ENCODE peak calls at places on chromosomes 5 and 9, in six cellular contexts. One of them, this sample, is unnamed.

GRCh38 chr5:32810812-32811211 is 99.7 kb downstream of the NPR3 start:
- DNase-seq in mammary epithelial cell: no peak
- DNase-seq in H9: no peak
- DNase-seq in psoas muscle: no peak
- DNase-seq in Caco-2: no peak
- DNase-seq in epithelial cell of esophagus: no peak
- DNase-seq in this sample: no peak

GRCh38 chr9:124414612-124415011 is 630 bp downstream of the PSMB7 start:
- DNase-seq in H9: no peak
- DNase-seq in mammary epithelial cell: no peak
- DNase-seq in Caco-2: no peak
- DNase-seq in epithelial cell of esophagus: no peak
- DNase-seq in psoas muscle: no peak
- DNase-seq in this sample: no peak

GRCh38 chr9:127197186-127197860 is 67.3 kb upstream of the GARNL3 start:
- DNase-seq in H9: no peak
- DNase-seq in epithelial cell of esophagus: no peak
- DNase-seq in mammary epithelial cell: no peak
- DNase-seq in psoas muscle: no peak
- DNase-seq in Caco-2: no peak
- DNase-seq in this sample: no peak

GRCh38 chr5:141560725-141561483 is 57.9 kb downstream of the DIAPH1 start:
- DNase-seq in epithelial cell of esophagus: peak
- DNase-seq in mammary epithelial cell: peak
- DNase-seq in Caco-2: peak
- DNase-seq in psoas muscle: peak
- DNase-seq in H9: peak
- DNase-seq in this sample: peak

GRCh38 chr9:38359689-38360385 is 32.7 kb upstream of the ALDH1B1 start:
- DNase-seq in epithelial cell of esophagus: no peak
- DNase-seq in Caco-2: no peak
- DNase-seq in psoas muscle: no peak
- DNase-seq in mammary epithelial cell: no peak
- DNase-seq in H9: no peak
- DNase-seq in this sample: no peak

GRCh38 chr5:53008751-53009150 is 19.6 kb downstream of the ITGA2 start:
- DNase-seq in H9: no peak
- DNase-seq in Caco-2: no peak
- DNase-seq in epithelial cell of esophagus: peak
- DNase-seq in mammary epithelial cell: peak
- DNase-seq in psoas muscle: no peak
- DNase-seq in this sample: no peak

GRCh38 chr9:96844040-96844439 is 10.3 kb downstream of the ZNF782 start:
- DNase-seq in Caco-2: no peak
- DNase-seq in psoas muscle: no peak
- DNase-seq in mammary epithelial cell: no peak
- DNase-seq in epithelial cell of esophagus: no peak
- DNase-seq in H9: no peak
- DNase-seq in this sample: no peak

GRCh38 chr9:69951411-69951810 is 92.2 kb upstream of the MAMDC2 start:
- DNase-seq in psoas muscle: no peak
- DNase-seq in epithelial cell of esophagus: no peak
- DNase-seq in H9: no peak
- DNase-seq in mammary epithelial cell: peak
- DNase-seq in Caco-2: no peak
- DNase-seq in this sample: no peak

GRCh38 chr9:95770653-95771131 is 104.8 kb upstream of the ERCC6L2 start:
- DNase-seq in Caco-2: peak
- DNase-seq in epithelial cell of esophagus: no peak
- DNase-seq in H9: no peak
- DNase-seq in mammary epithelial cell: no peak
- DNase-seq in psoas muscle: no peak
- DNase-seq in this sample: peak

GRCh38 chr9:91949946-91950664 is at the start of gene ROR2:
- DNase-seq in Caco-2: peak
- DNase-seq in psoas muscle: peak
- DNase-seq in H9: peak
- DNase-seq in mammary epithelial cell: peak
- DNase-seq in epithelial cell of esophagus: peak
- DNase-seq in this sample: peak

GRCh38 chr5:178314961-178315820 is 82.6 kb upstream of the PHYKPL start:
- DNase-seq in psoas muscle: no peak
- DNase-seq in H9: no peak
- DNase-seq in epithelial cell of esophagus: no peak
- DNase-seq in Caco-2: no peak
- DNase-seq in mammary epithelial cell: no peak
- DNase-seq in this sample: no peak

GRCh38 chr5:176817369-176817841 is 7.0 kb downstream of the UNC5A start:
- DNase-seq in H9: peak
- DNase-seq in Caco-2: no peak
- DNase-seq in mammary epithelial cell: no peak
- DNase-seq in epithelial cell of esophagus: no peak
- DNase-seq in psoas muscle: no peak
- DNase-seq in this sample: peak

GRCh38 chr5:81450940-81451339 is 57.0 kb upstream of the ACOT12 start:
- DNase-seq in mammary epithelial cell: peak
- DNase-seq in psoas muscle: no peak
- DNase-seq in epithelial cell of esophagus: peak
- DNase-seq in Caco-2: peak
- DNase-seq in H9: no peak
- DNase-seq in this sample: no peak

GRCh38 chr5:54311178-54311811 is 922 bp upstream of the ARL15 start:
- DNase-seq in H9: no peak
- DNase-seq in mammary epithelial cell: peak
- DNase-seq in epithelial cell of esophagus: peak
- DNase-seq in Caco-2: no peak
- DNase-seq in psoas muscle: no peak
- DNase-seq in this sample: no peak

GRCh38 chr5:13478831-13479465 is 465.5 kb downstream of the DNAH5 start:
- DNase-seq in epithelial cell of esophagus: peak
- DNase-seq in H9: peak
- DNase-seq in Caco-2: peak
- DNase-seq in psoas muscle: no peak
- DNase-seq in mammary epithelial cell: peak
- DNase-seq in this sample: peak

GRCh38 chr5:169861934-169862333 is 118.4 kb downstream of the INSYN2B start:
- DNase-seq in psoas muscle: no peak
- DNase-seq in Caco-2: no peak
- DNase-seq in mammary epithelial cell: peak
- DNase-seq in epithelial cell of esophagus: peak
- DNase-seq in H9: no peak
- DNase-seq in this sample: no peak

GRCh38 chr9:3942351-3942750 is 357.5 kb downstream of the GLIS3 start:
- DNase-seq in psoas muscle: no peak
- DNase-seq in epithelial cell of esophagus: no peak
- DNase-seq in Caco-2: no peak
- DNase-seq in H9: no peak
- DNase-seq in mammary epithelial cell: no peak
- DNase-seq in this sample: no peak

GRCh38 chr5:175752826-175753535 is 95.1 kb downstream of the HRH2 start:
- DNase-seq in mammary epithelial cell: no peak
- DNase-seq in H9: no peak
- DNase-seq in epithelial cell of esophagus: no peak
- DNase-seq in Caco-2: no peak
- DNase-seq in psoas muscle: no peak
- DNase-seq in this sample: no peak

GRCh38 chr5:122219767-122220166 is 90.4 kb downstream of the ZNF474 start:
- DNase-seq in epithelial cell of esophagus: no peak
- DNase-seq in Caco-2: no peak
- DNase-seq in mammary epithelial cell: no peak
- DNase-seq in psoas muscle: no peak
- DNase-seq in H9: no peak
- DNase-seq in this sample: no peak

GRCh38 chr5:110441035-110441434 is 285.4 kb downstream of the TMEM232 start:
- DNase-seq in H9: peak
- DNase-seq in psoas muscle: no peak
- DNase-seq in epithelial cell of esophagus: peak
- DNase-seq in mammary epithelial cell: peak
- DNase-seq in Caco-2: peak
- DNase-seq in this sample: no peak

GRCh38 chr9:85884236-85884635 is 56.7 kb upstream of the NAA35 start:
- DNase-seq in Caco-2: no peak
- DNase-seq in psoas muscle: no peak
- DNase-seq in mammary epithelial cell: peak
- DNase-seq in H9: no peak
- DNase-seq in epithelial cell of esophagus: peak
- DNase-seq in this sample: no peak

GRCh38 chr5:10704949-10705621 is 55.9 kb downstream of the DAP start:
- DNase-seq in Caco-2: no peak
- DNase-seq in epithelial cell of esophagus: peak
- DNase-seq in H9: no peak
- DNase-seq in mammary epithelial cell: peak
- DNase-seq in psoas muscle: no peak
- DNase-seq in this sample: no peak

GRCh38 chr9:121720992-121721350 is 69.5 kb downstream of the DAB2IP start:
- DNase-seq in epithelial cell of esophagus: peak
- DNase-seq in H9: no peak
- DNase-seq in mammary epithelial cell: peak
- DNase-seq in Caco-2: no peak
- DNase-seq in psoas muscle: no peak
- DNase-seq in this sample: no peak

GRCh38 chr9:37371565-37372464 is 50.7 kb upstream of the GRHPR start:
- DNase-seq in psoas muscle: no peak
- DNase-seq in mammary epithelial cell: no peak
- DNase-seq in Caco-2: no peak
- DNase-seq in epithelial cell of esophagus: no peak
- DNase-seq in H9: no peak
- DNase-seq in this sample: no peak

GRCh38 chr5:43565043-43565442 is 8.2 kb upstream of the PAIP1 start:
- DNase-seq in mammary epithelial cell: no peak
- DNase-seq in H9: no peak
- DNase-seq in Caco-2: no peak
- DNase-seq in psoas muscle: no peak
- DNase-seq in epithelial cell of esophagus: no peak
- DNase-seq in this sample: no peak
- TF ChIP-seq CTCF in mammary epithelial cell: no peak
- TF ChIP-seq CTCF in H9: no peak
- TF ChIP-seq CTCF in Caco-2: no peak
- TF ChIP-seq CTCF in psoas muscle: no peak
- TF ChIP-seq CTCF in epithelial cell of esophagus: no peak
- TF ChIP-seq CTCF in this sample: no peak

GRCh38 chr5:43024217-43024616 is 15.9 kb downstream of the ANXA2R start:
- DNase-seq in H9: no peak
- DNase-seq in psoas muscle: no peak
- DNase-seq in mammary epithelial cell: no peak
- DNase-seq in epithelial cell of esophagus: no peak
- DNase-seq in Caco-2: no peak
- DNase-seq in this sample: no peak

GRCh38 chr5:43017438-43017820 is 22.7 kb downstream of the ANXA2R start:
- DNase-seq in H9: peak
- DNase-seq in mammary epithelial cell: no peak
- DNase-seq in Caco-2: no peak
- DNase-seq in psoas muscle: peak
- DNase-seq in epithelial cell of esophagus: peak
- DNase-seq in this sample: no peak

GRCh38 chr5:43019293-43019614 is 20.9 kb downstream of the ANXA2R start:
- DNase-seq in mammary epithelial cell: no peak
- DNase-seq in psoas muscle: no peak
- DNase-seq in Caco-2: no peak
- DNase-seq in epithelial cell of esophagus: no peak
- DNase-seq in H9: no peak
- DNase-seq in this sample: no peak

GRCh38 chr5:43019615-43020293 is 20.4 kb downstream of the ANXA2R start:
- DNase-seq in psoas muscle: peak
- DNase-seq in Caco-2: peak
- DNase-seq in epithelial cell of esophagus: peak
- DNase-seq in mammary epithelial cell: no peak
- DNase-seq in H9: peak
- DNase-seq in this sample: peak

GRCh38 chr5:43020294-43020711 is 19.8 kb downstream of the ANXA2R start:
- DNase-seq in Caco-2: peak
- DNase-seq in epithelial cell of esophagus: no peak
- DNase-seq in H9: peak
- DNase-seq in mammary epithelial cell: no peak
- DNase-seq in psoas muscle: no peak
- DNase-seq in this sample: no peak
- TF ChIP-seq CTCF in Caco-2: no peak
- TF ChIP-seq CTCF in epithelial cell of esophagus: no peak
- TF ChIP-seq CTCF in H9: peak
- TF ChIP-seq CTCF in mammary epithelial cell: no peak
- TF ChIP-seq CTCF in psoas muscle: no peak
- TF ChIP-seq CTCF in this sample: no peak

DNA sequence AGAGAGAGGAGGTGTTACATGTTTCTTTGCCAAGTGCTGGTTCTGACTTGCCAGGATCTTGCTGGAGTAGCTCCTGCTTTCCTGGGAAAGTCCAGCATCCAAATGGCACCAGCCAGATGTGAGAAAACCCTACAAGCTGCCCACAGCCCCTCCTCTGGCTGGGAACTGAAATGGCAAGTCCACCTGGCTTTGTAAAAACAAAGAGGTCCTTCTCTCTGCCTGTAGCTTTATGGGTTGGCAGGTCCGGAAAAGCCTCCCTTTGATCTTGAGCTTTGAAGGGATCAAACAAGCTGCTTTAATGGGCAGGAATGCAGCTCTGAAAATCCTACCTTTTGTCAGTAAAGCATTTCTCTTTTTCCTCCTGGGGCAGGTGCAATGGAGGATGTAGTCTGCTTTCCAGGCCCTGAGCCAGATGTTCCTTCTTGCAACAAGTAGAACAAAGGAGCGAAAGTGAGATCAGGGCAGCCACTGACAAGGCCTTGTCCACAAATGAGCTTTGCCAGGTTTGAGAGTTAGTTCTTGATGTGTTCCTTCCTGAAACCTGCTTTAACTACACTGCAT is 456.7 kb downstream of the ZNF608 start:
- DNase-seq in psoas muscle: no peak
- DNase-seq in epithelial cell of esophagus: peak
- DNase-seq in Caco-2: peak
- DNase-seq in H9: peak
- DNase-seq in mammary epithelial cell: peak
- DNase-seq in this sample: peak
- TF ChIP-seq CTCF in psoas muscle: no peak
- TF ChIP-seq CTCF in epithelial cell of esophagus: peak
- TF ChIP-seq CTCF in Caco-2: peak
- TF ChIP-seq CTCF in H9: peak
- TF ChIP-seq CTCF in mammary epithelial cell: peak
- TF ChIP-seq CTCF in this sample: peak

DNA sequence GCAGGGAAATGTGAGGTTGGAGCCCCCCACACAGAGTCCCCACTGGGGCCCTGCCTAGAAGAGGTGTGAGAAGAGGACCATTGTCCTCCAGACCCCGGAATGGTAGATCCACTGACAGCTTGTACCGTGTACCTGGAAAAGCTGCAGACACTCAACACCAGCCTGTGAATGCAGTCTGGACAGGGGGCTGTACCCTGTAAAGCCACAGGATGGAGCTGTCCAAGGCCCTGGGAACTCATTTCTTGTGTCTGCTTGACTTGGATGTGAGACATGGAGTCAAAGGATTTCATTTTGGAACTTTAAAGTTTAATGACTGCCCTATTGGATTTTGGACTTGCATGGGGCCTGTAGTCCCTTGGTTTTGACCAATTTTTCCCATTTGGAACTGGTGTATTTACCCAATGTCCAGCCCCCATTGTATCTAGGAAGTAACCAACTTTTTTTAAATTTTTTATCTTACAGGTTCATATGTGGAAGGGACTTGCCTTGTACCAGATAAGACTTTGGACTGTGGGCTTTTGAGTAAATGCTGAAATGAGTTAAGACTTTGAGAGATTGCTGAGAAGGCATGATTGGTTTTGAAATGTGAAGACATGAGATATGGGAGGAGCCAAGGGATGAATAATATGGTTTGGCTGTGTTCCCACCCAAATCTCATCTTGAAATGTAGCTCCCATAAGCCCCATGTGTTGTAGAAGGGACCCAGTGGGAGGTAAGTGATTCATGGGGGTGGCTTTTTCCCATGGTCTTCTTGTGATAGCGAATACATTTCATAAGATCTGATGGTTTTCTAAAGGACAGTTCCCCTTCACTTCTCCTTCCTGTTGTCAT is 535.2 kb upstream of the MEF2C start:
- DNase-seq in psoas muscle: peak
- DNase-seq in mammary epithelial cell: no peak
- DNase-seq in Caco-2: no peak
- DNase-seq in epithelial cell of esophagus: no peak
- DNase-seq in H9: no peak
- DNase-seq in this sample: no peak
- TF ChIP-seq CTCF in psoas muscle: no peak
- TF ChIP-seq CTCF in mammary epithelial cell: no peak
- TF ChIP-seq CTCF in Caco-2: no peak
- TF ChIP-seq CTCF in epithelial cell of esophagus: peak
- TF ChIP-seq CTCF in H9: peak
- TF ChIP-seq CTCF in this sample: no peak